ENCODE peak calls at places on chromosomes 6 and 20, in five cellular contexts. K is keratinocyte, N is BJ, L is PC-9, M is hepatocyte. S is an unnamed sample.

GRCh38 chr6:137977206-137977605 is 110.1 kb downstream of the TNFAIP3 start:
- DNase-seq in K (no peak), M (no peak), L (peak), N (no peak), S (no peak)

GRCh38 chr6:136593748-136594490 is 43.7 kb upstream of the MAP7 start:
- DNase-seq in L (peak), K (peak), N (peak), M (peak), S (peak)

GRCh38 chr6:14476793-14477531 is 359.4 kb downstream of the CD83 start:
- DNase-seq in L (no peak), M (peak), N (peak), K (no peak), S (peak)

GRCh38 chr6:4032475-4032874 is 46.5 kb downstream of the FAM217A start:
- DNase-seq in N (no peak), K (no peak), L (no peak), M (no peak), S (no peak)

GRCh38 chr6:46863791-46864190 is 57.9 kb downstream of the ADGRF5 start:
- DNase-seq in K (no peak), L (no peak), M (no peak), N (no peak), S (no peak)

GRCh38 chr6:169216830-169217229 is 36.8 kb downstream of the THBS2 start:
- DNase-seq in M (no peak), L (no peak), N (no peak), K (no peak), S (no peak)

GRCh38 chr20:63212792-63213191 is 3.1 kb downstream of the YTHDF1 start:
- DNase-seq in K (no peak), L (no peak), M (no peak), N (no peak), S (no peak)

GRCh38 chr6:9039258-9039657 is 603.9 kb upstream of the SLC35B3 start:
- DNase-seq in K (no peak), L (no peak), N (no peak), M (no peak), S (no peak)

GRCh38 chr6:137451926-137452325 is 42.3 kb downstream of the OLIG3 start:
- DNase-seq in M (no peak), N (peak), L (no peak), K (no peak), S (no peak)

GRCh38 chr6:121694389-121695185 is 259.1 kb downstream of the GJA1 start:
- DNase-seq in N (no peak), M (no peak), K (no peak), L (no peak), S (peak)

GRCh38 chr6:4940416-4940815 is 63.4 kb downstream of the RPP40 start:
- DNase-seq in L (no peak), N (no peak), M (no peak), K (no peak), S (no peak)

GRCh38 chr6:34334796-34335416 is 57.6 kb downstream of the NUDT3 start:
- DNase-seq in N (no peak), M (no peak), L (no peak), K (no peak), S (peak)

GRCh38 chr6:151021878-151022277 is 156.4 kb downstream of the MTHFD1L start:
- DNase-seq in K (no peak), N (no peak), M (no peak), L (no peak), S (peak)

GRCh38 chr6:131379951-131380350 is 193.1 kb upstream of the ARG1 start:
- DNase-seq in L (no peak), K (no peak), M (peak), N (peak), S (peak)

GRCh38 chr20:2162823-2163166 is 61.2 kb downstream of the STK35 start:
- DNase-seq in M (no peak), L (no peak), N (no peak), K (no peak), S (no peak)

DNA sequence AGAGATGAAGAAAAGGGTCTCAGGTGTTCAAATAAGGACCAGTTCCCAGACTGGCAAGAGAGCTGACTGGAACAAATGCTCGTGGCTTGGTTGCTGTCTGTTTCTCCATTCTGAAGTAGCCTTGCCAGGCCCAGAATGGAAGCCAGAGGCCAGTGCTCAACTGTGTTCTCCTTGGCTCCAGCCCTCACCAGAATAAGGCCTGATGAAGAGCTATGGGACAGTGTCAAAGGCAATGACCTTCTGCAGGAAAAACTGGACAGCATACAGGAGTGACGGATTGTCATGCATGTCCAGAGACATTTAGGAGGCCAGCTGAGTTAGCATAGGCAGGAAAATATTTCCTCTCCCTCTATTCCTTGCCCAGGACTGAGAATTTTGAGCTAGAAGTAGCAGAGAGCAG is 72.2 kb downstream of the HAO1 start:
- DNase-seq in M (no peak), K (no peak), L (no peak), N (no peak), S (no peak)
- H3K4me3 ChIP-seq in M (no peak), K (no peak), L (no peak), N (no peak), S (no peak)

GRCh38 chr20:25461281-25461650 is 53.8 kb downstream of the GINS1 start:
- DNase-seq in L (no peak), M (no peak), K (no peak), N (no peak), S (no peak)

GRCh38 chr20:25459916-25460590 is 52.6 kb downstream of the GINS1 start:
- DNase-seq in L (no peak), M (no peak), K (no peak), N (no peak), S (no peak)

GRCh38 chr20:25462166-25462565 is 54.7 kb downstream of the GINS1 start:
- DNase-seq in M (no peak), K (no peak), N (no peak), L (no peak), S (no peak)

GRCh38 chr20:25460591-25461280 is 53.3 kb downstream of the GINS1 start:
- DNase-seq in L (no peak), N (no peak), K (no peak), M (no peak), S (no peak)

DNA sequence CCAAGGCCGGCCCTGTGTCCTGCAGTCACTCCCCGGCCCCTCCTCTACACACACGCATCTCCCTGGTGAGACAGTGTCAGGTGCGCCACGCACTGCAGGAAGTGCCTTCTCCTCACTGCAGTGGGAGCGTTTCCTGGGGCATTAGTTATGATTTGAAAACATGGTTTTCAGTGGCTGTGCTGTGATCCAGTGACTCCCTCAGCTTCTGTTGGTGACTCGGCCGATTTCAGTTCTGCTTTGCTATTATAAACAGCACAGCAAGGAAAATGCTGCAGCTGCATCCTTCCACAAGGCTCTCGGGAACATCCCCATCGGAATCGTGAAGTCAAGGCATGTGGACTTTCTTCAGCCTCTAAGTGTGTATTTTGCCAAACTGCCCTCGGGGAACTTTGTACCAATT is 54.3 kb downstream of the GINS1 start:
- DNase-seq in K (no peak), M (no peak), L (no peak), N (no peak), S (no peak)
- TF ChIP-seq CTCF in K (no peak), M (no peak), L (no peak), N (no peak), S (no peak)

GRCh38 chr6:220312-220711 is 72.0 kb upstream of the DUSP22 start:
- DNase-seq in M (no peak), K (no peak), L (no peak), N (no peak), S (no peak)

GRCh38 chr6:220736-221475 is 71.4 kb upstream of the DUSP22 start:
- DNase-seq in N (no peak), M (no peak), K (no peak), L (no peak), S (peak)

GRCh38 chr6:223136-223535 is 69.2 kb upstream of the DUSP22 start:
- DNase-seq in L (no peak), K (no peak), M (no peak), N (no peak), S (no peak)

GRCh38 chr6:222468-222867 is 69.8 kb upstream of the DUSP22 start:
- DNase-seq in M (no peak), K (no peak), N (no peak), L (no peak), S (no peak)

GRCh38 chr6:221531-222349 is 70.5 kb upstream of the DUSP22 start:
- DNase-seq in K (no peak), L (no peak), N (no peak), M (no peak), S (no peak)
- H3K4me3 ChIP-seq in K (no peak), L (no peak), N (no peak), M (no peak), S (no peak)

DNA sequence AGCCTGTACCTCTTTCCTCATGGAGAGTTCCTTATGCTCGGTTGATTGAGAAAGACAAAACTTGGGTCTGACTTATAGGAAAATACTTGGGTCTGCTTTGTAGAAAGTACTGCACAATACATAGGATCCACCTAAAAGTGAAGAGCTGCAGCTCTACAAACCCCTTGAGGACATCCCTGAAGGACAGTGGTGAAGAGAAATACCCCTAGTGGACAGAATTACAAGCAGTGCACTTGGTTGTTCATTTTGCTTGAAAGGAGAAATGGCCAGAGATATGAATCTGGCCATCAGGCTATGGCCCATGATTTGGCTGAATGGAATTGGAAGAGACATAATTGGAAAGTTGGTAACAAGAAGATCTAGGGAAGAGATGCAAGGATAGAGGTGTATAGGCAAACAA is 8.3 kb downstream of the CD24 start:
- DNase-seq in M (no peak), L (no peak), K (no peak), N (no peak), S (no peak)
- TF ChIP-seq CTCF in M (no peak), L (no peak), K (peak), N (no peak), S (no peak)

S was measured in cardiac fibroblast.